ENCODE peak calls at places on chromosomes 5 and 9, in five cellular contexts. One of them, this sample, is unnamed.

GRCh38 chr5:39005566-39006232 is 68.5 kb downstream of the RICTOR start:
- DNase-seq in activated effector memory CD4-positive, alpha-beta T cell treated with Interleukin-2 at 50 U/mL for 16 hours: no peak
- DNase-seq in nucleus accumbens: no peak
- DNase-seq in T1000: no peak
- DNase-seq in EH: peak; percentile 30
- DNase-seq in this sample: no peak

GRCh38 chr9:120579139-120579749 is 723 bp downstream of the CDK5RAP2 start:
- DNase-seq in T1000: no peak
- DNase-seq in nucleus accumbens: no peak
- DNase-seq in EH: peak; percentile 8
- DNase-seq in activated effector memory CD4-positive, alpha-beta T cell treated with Interleukin-2 at 50 U/mL for 16 hours: no peak
- DNase-seq in this sample: no peak

GRCh38 chr5:891117-891836 is 1.3 kb downstream of the BRD9 start:
- DNase-seq in nucleus accumbens: no peak
- DNase-seq in T1000: peak; percentile 4
- DNase-seq in EH: no peak
- DNase-seq in activated effector memory CD4-positive, alpha-beta T cell treated with Interleukin-2 at 50 U/mL for 16 hours: no peak
- DNase-seq in this sample: no peak

GRCh38 chr5:169602535-169602934 is 19.0 kb downstream of the SPDL1 start:
- DNase-seq in EH: peak; percentile 85
- DNase-seq in T1000: no peak
- DNase-seq in activated effector memory CD4-positive, alpha-beta T cell treated with Interleukin-2 at 50 U/mL for 16 hours: no peak
- DNase-seq in nucleus accumbens: no peak
- DNase-seq in this sample: no peak

GRCh38 chr5:158538506-158539074 is 561.1 kb downstream of the EBF1 start:
- DNase-seq in EH: no peak
- DNase-seq in nucleus accumbens: no peak
- DNase-seq in activated effector memory CD4-positive, alpha-beta T cell treated with Interleukin-2 at 50 U/mL for 16 hours: no peak
- DNase-seq in T1000: no peak
- DNase-seq in this sample: no peak

GRCh38 chr5:167029488-167029887 is 1262.0 kb upstream of the WWC1 start:
- DNase-seq in nucleus accumbens: no peak
- DNase-seq in EH: no peak
- DNase-seq in T1000: no peak
- DNase-seq in activated effector memory CD4-positive, alpha-beta T cell treated with Interleukin-2 at 50 U/mL for 16 hours: no peak
- DNase-seq in this sample: no peak

GRCh38 chr9:109806506-109807115 is 26.6 kb downstream of the PALM2AKAP2 start:
- DNase-seq in activated effector memory CD4-positive, alpha-beta T cell treated with Interleukin-2 at 50 U/mL for 16 hours: no peak
- DNase-seq in EH: peak; percentile 73
- DNase-seq in nucleus accumbens: no peak
- DNase-seq in T1000: no peak
- DNase-seq in this sample: peak; percentile 50

GRCh38 chr5:33272288-33272687 is 168.5 kb upstream of the TARS1 start:
- DNase-seq in nucleus accumbens: no peak
- DNase-seq in T1000: no peak
- DNase-seq in EH: peak; percentile 94
- DNase-seq in activated effector memory CD4-positive, alpha-beta T cell treated with Interleukin-2 at 50 U/mL for 16 hours: no peak
- DNase-seq in this sample: peak; percentile 79

GRCh38 chr5:76331139-76331538 is 71.9 kb upstream of the IQGAP2 start:
- DNase-seq in activated effector memory CD4-positive, alpha-beta T cell treated with Interleukin-2 at 50 U/mL for 16 hours: peak; percentile 41
- DNase-seq in EH: no peak
- DNase-seq in nucleus accumbens: no peak
- DNase-seq in T1000: no peak
- DNase-seq in this sample: no peak

GRCh38 chr9:107792006-107792405 is 302.4 kb upstream of the KLF4 start:
- DNase-seq in activated effector memory CD4-positive, alpha-beta T cell treated with Interleukin-2 at 50 U/mL for 16 hours: no peak
- DNase-seq in EH: no peak
- DNase-seq in nucleus accumbens: no peak
- DNase-seq in T1000: no peak
- DNase-seq in this sample: no peak

GRCh38 chr9:133374612-133375115 is 1.2 kb downstream of the SURF4 start:
- DNase-seq in T1000: no peak
- DNase-seq in nucleus accumbens: no peak
- DNase-seq in activated effector memory CD4-positive, alpha-beta T cell treated with Interleukin-2 at 50 U/mL for 16 hours: no peak
- DNase-seq in EH: peak; percentile 71
- DNase-seq in this sample: peak; percentile 56

GRCh38 chr9:6931913-6932312 is 174.1 kb downstream of the KDM4C start:
- DNase-seq in nucleus accumbens: no peak
- DNase-seq in T1000: peak; percentile 25
- DNase-seq in EH: peak; percentile 70
- DNase-seq in activated effector memory CD4-positive, alpha-beta T cell treated with Interleukin-2 at 50 U/mL for 16 hours: no peak
- DNase-seq in this sample: peak; percentile 55

GRCh38 chr5:135069016-135069770 is 35.2 kb upstream of the PITX1 start:
- DNase-seq in activated effector memory CD4-positive, alpha-beta T cell treated with Interleukin-2 at 50 U/mL for 16 hours: no peak
- DNase-seq in EH: no peak
- DNase-seq in nucleus accumbens: no peak
- DNase-seq in T1000: no peak
- DNase-seq in this sample: no peak

GRCh38 chr5:178525906-178526732 is 64.1 kb downstream of the COL23A1 start:
- DNase-seq in EH: no peak
- DNase-seq in nucleus accumbens: no peak
- DNase-seq in T1000: no peak
- DNase-seq in activated effector memory CD4-positive, alpha-beta T cell treated with Interleukin-2 at 50 U/mL for 16 hours: no peak
- DNase-seq in this sample: no peak

GRCh38 chr9:126150411-126151030 is 176.1 kb upstream of the MVB12B start:
- DNase-seq in EH: no peak
- DNase-seq in activated effector memory CD4-positive, alpha-beta T cell treated with Interleukin-2 at 50 U/mL for 16 hours: no peak
- DNase-seq in T1000: no peak
- DNase-seq in nucleus accumbens: no peak
- DNase-seq in this sample: no peak

GRCh38 chr9:20835364-20836286 is 151.6 kb downstream of the FOCAD start:
- DNase-seq in T1000: no peak
- DNase-seq in activated effector memory CD4-positive, alpha-beta T cell treated with Interleukin-2 at 50 U/mL for 16 hours: no peak
- DNase-seq in nucleus accumbens: no peak
- DNase-seq in EH: no peak
- DNase-seq in this sample: peak; percentile 53

GRCh38 chr5:131825404-131826013 is 28.7 kb upstream of the FNIP1 start:
- DNase-seq in EH: no peak
- DNase-seq in T1000: no peak
- DNase-seq in activated effector memory CD4-positive, alpha-beta T cell treated with Interleukin-2 at 50 U/mL for 16 hours: no peak
- DNase-seq in nucleus accumbens: no peak
- DNase-seq in this sample: no peak

GRCh38 chr9:93225892-93226291 is 42.0 kb downstream of the WNK2 start:
- DNase-seq in activated effector memory CD4-positive, alpha-beta T cell treated with Interleukin-2 at 50 U/mL for 16 hours: no peak
- DNase-seq in EH: no peak
- DNase-seq in nucleus accumbens: no peak
- DNase-seq in T1000: no peak
- DNase-seq in this sample: no peak

This sample was measured in fibroblast of gingiva.